ENCODE peak calls at places on chromosomes 12 and 14, in six cellular contexts. Z is prostate gland; H is glutamatergic neuron; U is activated CD4-positive, alpha-beta T cell treated with anti-CD3 and anti-CD28 coated beads for 48 hours; J is T follicular helper cell; Q is AG04450. E is an unnamed sample.

GRCh38 chr12:91575631-91576030 is 393.0 kb upstream of the DCN start:
- DNase-seq in Z (no peak), H (no peak), U (no peak), J (no peak), Q (no peak), E (no peak)

GRCh38 chr14:43894534-43894933 is 612.5 kb downstream of the FSCB start:
- DNase-seq in Z (no peak), H (no peak), U (no peak), J (no peak), Q (no peak), E (peak)

GRCh38 chr14:81669308-81669707 is 135.7 kb upstream of the SEL1L start:
- DNase-seq in Z (no peak), H (no peak), U (no peak), J (no peak), Q (no peak), E (no peak)

GRCh38 chr12:27555928-27556778 is 32.1 kb downstream of the PPFIBP1 start:
- DNase-seq in Z (no peak), H (no peak), U (no peak), J (no peak), Q (no peak), E (no peak)

GRCh38 chr14:68551045-68551683 is 241.7 kb downstream of the ZFP36L1 start:
- DNase-seq in Z (no peak), H (no peak), U (no peak), J (no peak), Q (no peak), E (no peak)

GRCh38 chr14:34063470-34064164 is 112.7 kb upstream of the EGLN3 start:
- DNase-seq in Z (no peak), H (no peak), U (no peak), J (no peak), Q (no peak), E (no peak)

GRCh38 chr12:131608740-131609665 is 101.9 kb upstream of the SFSWAP start:
- DNase-seq in Z (peak), H (peak), U (peak), J (peak), Q (no peak), E (peak)

GRCh38 chr12:93173178-93173957 is 204.4 kb upstream of the NUDT4 start:
- DNase-seq in Z (no peak), H (no peak), U (no peak), J (no peak), Q (no peak), E (peak)

GRCh38 chr12:77151030-77151429 is 85.7 kb upstream of the E2F7 start:
- DNase-seq in Z (no peak), H (no peak), U (no peak), J (no peak), Q (no peak), E (no peak)

GRCh38 chr12:120445911-120446909 is at the start of the genes GATC and TRIAP1:
- DNase-seq in Z (peak), H (peak), U (peak), J (peak), Q (no peak), E (peak)

GRCh38 chr12:84689638-84690037 is 223.0 kb downstream of the SLC6A15 start:
- DNase-seq in Z (no peak), H (no peak), U (no peak), J (no peak), Q (no peak), E (no peak)

GRCh38 chr12:94689002-94689645 is 38.8 kb upstream of the TMCC3 start:
- DNase-seq in Z (no peak), H (no peak), U (no peak), J (no peak), Q (no peak), E (peak)

GRCh38 chr12:84756961-84757360 is 155.6 kb downstream of the SLC6A15 start:
- DNase-seq in Z (no peak), H (no peak), U (no peak), J (no peak), Q (peak), E (peak)

GRCh38 chr12:47910486-47910885 is 5.7 kb upstream of the VDR start:
- DNase-seq in Z (no peak), H (no peak), U (no peak), J (no peak), Q (no peak), E (no peak)

GRCh38 chr14:72515779-72516770 is 377.8 kb downstream of the DPF3 start:
- DNase-seq in Z (no peak), H (no peak), U (no peak), J (no peak), Q (no peak), E (peak)

GRCh38 chr12:25884024-25884919 is 74.2 kb upstream of the RASSF8 start:
- DNase-seq in Z (no peak), H (no peak), U (no peak), J (no peak), Q (no peak), E (no peak)

GRCh38 chr14:106455026-106455425 is 928.6 kb downstream of the TMEM121 start:
- DNase-seq in Z (no peak), H (no peak), U (no peak), J (no peak), Q (no peak), E (no peak)

GRCh38 chr12:55974308-55974724 is 438 bp downstream of the RAB5B start:
- DNase-seq in Z (peak), H (peak), U (peak), J (no peak), Q (no peak), E (peak)

GRCh38 chr12:114339626-114340025 is 66.3 kb downstream of the TBX5 start:
- DNase-seq in Z (no peak), H (no peak), U (no peak), J (no peak), Q (peak), E (peak)

GRCh38 chr12:46364777-46365580 is 7.6 kb downstream of the SLC38A2 start:
- DNase-seq in Z (peak), H (no peak), U (no peak), J (no peak), Q (no peak), E (peak)

GRCh38 chr14:77892381-77892871 is 92.5 kb downstream of the ADCK1 start:
- DNase-seq in Z (no peak), H (no peak), U (no peak), J (no peak), Q (no peak), E (peak)

GRCh38 chr14:67426983-67427601 is 15.1 kb upstream of the PLEK2 start:
- DNase-seq in Z (peak), H (peak), U (peak), J (peak), Q (peak), E (peak)

GRCh38 chr12:95462551-95462950 is 11.4 kb upstream of the METAP2 start:
- DNase-seq in Z (no peak), H (no peak), U (no peak), J (no peak), Q (no peak), E (no peak)

GRCh38 chr12:104938371-104938770 is 19.7 kb downstream of the SLC41A2 start:
- DNase-seq in Z (no peak), H (no peak), U (no peak), J (no peak), Q (no peak), E (peak)

GRCh38 chr14:68814376-68815287 is 21.8 kb upstream of the ZFP36L1 start:
- DNase-seq in Z (no peak), H (no peak), U (peak), J (peak), Q (no peak), E (peak)

GRCh38 chr14:102774391-102775153 is 2.7 kb upstream of the TRAF3 start:
- DNase-seq in Z (peak), H (peak), U (peak), J (peak), Q (no peak), E (peak)

GRCh38 chr12:129049917-129050316 is 196.6 kb downstream of the GLT1D1 start:
- DNase-seq in Z (no peak), H (no peak), U (no peak), J (no peak), Q (no peak), E (no peak)

GRCh38 chr12:23204933-23205778 is 580.2 kb downstream of the ETNK1 start:
- DNase-seq in Z (no peak), H (no peak), U (no peak), J (no peak), Q (peak), E (peak)

GRCh38 chr14:39366460-39367386 is 65.5 kb downstream of the FBXO33 start:
- DNase-seq in Z (no peak), H (no peak), U (no peak), J (no peak), Q (no peak), E (no peak)

GRCh38 chr12:24776856-24777255 is 172.0 kb downstream of the BCAT1 start:
- DNase-seq in Z (no peak), H (no peak), U (no peak), J (no peak), Q (no peak), E (no peak)